ENCODE peak calls at places on chromosomes 1 and 21, in four cellular contexts. I, V, U and Y are unnamed samples.
A peak's percentile ranks its signal among the peaks of the same experiment; 100 is the strongest.

GRCh38 chr1:24504560-24504959 is 1.9 kb downstream of the RCAN3 start:
- DNase-seq in U (no peak), V (no peak), I (no peak), Y (no peak)

GRCh38 chr1:206508956-206509355 is 1.6 kb downstream of the RASSF5 start:
- DNase-seq in I (no peak), V (no peak), U (no peak), Y (no peak)

GRCh38 chr1:145958734-145959133 is 917 bp upstream of the LIX1L start:
- DNase-seq in I (no peak), U (no peak), V (no peak), Y (no peak)

GRCh38 chr1:180594723-180595122 is 36.0 kb downstream of the OVAAL start:
- DNase-seq in V (peak; percentile 55), I (no peak), U (no peak), Y (peak; percentile 48)

GRCh38 chr1:232766224-232766890 is 38.9 kb upstream of the MAP10 start:
- DNase-seq in I (no peak), V (no peak), U (no peak), Y (no peak)

GRCh38 chr1:44254392-44254791 is 41.1 kb downstream of the DMAP1 start:
- DNase-seq in V (no peak), I (no peak), U (no peak), Y (no peak)

GRCh38 chr1:171877711-171878110 is 36.4 kb downstream of the DNM3 start:
- DNase-seq in U (no peak), V (no peak), I (no peak), Y (no peak)

GRCh38 chr1:37824001-37824400 is 16.0 kb upstream of the YRDC start:
- DNase-seq in I (no peak), U (no peak), V (no peak), Y (no peak)

GRCh38 chr1:73913025-73913424 is 285.0 kb downstream of the LRRIQ3 start:
- DNase-seq in U (no peak), I (no peak), V (no peak), Y (no peak)

GRCh38 chr1:78831731-78832360 is 174.7 kb downstream of the ADGRL4 start:
- DNase-seq in I (no peak), U (no peak), V (no peak), Y (no peak)

GRCh38 chr1:169885207-169885606 is 8.5 kb downstream of the SCYL3 start:
- DNase-seq in I (no peak), V (no peak), U (no peak), Y (no peak)

GRCh38 chr1:155051777-155052398 is 772 bp downstream of the ADAM15 start:
- DNase-seq in U (no peak), V (peak; percentile 70), I (no peak), Y (no peak)

GRCh38 chr1:192904438-192904895 is 95.6 kb downstream of the RGS2 start:
- DNase-seq in U (no peak), V (no peak), I (no peak), Y (no peak)

GRCh38 chr1:219629481-219629880 is 16.6 kb upstream of the ZC3H11B start:
- DNase-seq in V (no peak), I (no peak), U (no peak), Y (no peak)

GRCh38 chr1:114756009-114756892 is 1.5 kb downstream of the CSDE1 start:
- DNase-seq in V (no peak), U (no peak), I (peak; percentile 54), Y (no peak)

GRCh38 chr1:77319036-77319705 is 37.4 kb downstream of the AK5 start:
- DNase-seq in V (no peak), U (no peak), I (no peak), Y (no peak)

GRCh38 chr1:182556279-182556678 is 32.8 kb downstream of the RNASEL start:
- DNase-seq in V (no peak), U (no peak), I (no peak), Y (no peak)

GRCh38 chr1:117656202-117656641 is 50.4 kb downstream of the TENT5C start:
- DNase-seq in V (no peak), U (no peak), I (peak; percentile 73), Y (no peak)

GRCh38 chr1:216330262-216330661 is 93.0 kb downstream of the USH2A start:
- DNase-seq in V (no peak), U (no peak), I (no peak), Y (no peak)

GRCh38 chr21:44708213-44708865 is 3.0 kb downstream of the TSPEAR start:
- DNase-seq in V (peak; percentile 20), I (no peak), U (no peak), Y (no peak)

GRCh38 chr1:54487571-54488050 is 60.4 kb upstream of the ACOT11 start:
- DNase-seq in V (no peak), I (no peak), U (peak; percentile 30), Y (no peak)

GRCh38 chr1:184479435-184480202 is 92.8 kb downstream of the C1orf21 start:
- DNase-seq in U (no peak), I (no peak), V (no peak), Y (no peak)

GRCh38 chr1:2962061-2962460 is 59.2 kb upstream of the ACTRT2 start:
- DNase-seq in I (no peak), U (no peak), V (no peak), Y (no peak)

GRCh38 chr21:32844653-32845443 is 73.3 kb upstream of the PAXBP1 start:
- DNase-seq in U (no peak), V (no peak), I (no peak), Y (no peak)

GRCh38 chr1:77768006-77768405 is 8.4 kb upstream of the USP33 start:
- DNase-seq in I (no peak), V (no peak), U (no peak), Y (no peak)

GRCh38 chr21:44742418-44743153 is 31.2 kb upstream of the TSPEAR start:
- DNase-seq in V (no peak), I (no peak), U (no peak), Y (no peak)

GRCh38 chr1:29912413-29912812 is 676.1 kb downstream of the PTPRU start:
- DNase-seq in U (no peak), V (no peak), I (no peak), Y (peak; percentile 24)

GRCh38 chr1:12708956-12709555 is 6.9 kb upstream of the AADACL3 start:
- DNase-seq in I (no peak), V (no peak), U (no peak), Y (no peak)

GRCh38 chr1:192235127-192235526 is 76.9 kb downstream of the RGS18 start:
- DNase-seq in V (no peak), I (no peak), U (no peak), Y (no peak)

GRCh38 chr21:9767592-9768375 is 753.6 kb upstream of the TPTE start:
- DNase-seq in U (no peak), V (peak; percentile 34), I (no peak), Y (peak; percentile 72)

GRCh38 chr1:25253911-25254310 is 6.7 kb upstream of the RSRP1 start:
- DNase-seq in I (no peak), V (no peak), U (no peak), Y (no peak)

GRCh38 chr1:30450818-30451233 is 272.6 kb downstream of the MATN1 start:
- DNase-seq in U (no peak), V (peak; percentile 4), I (no peak), Y (no peak)

GRCh38 chr1:35674111-35674510 is 32.8 kb upstream of the PSMB2 start:
- DNase-seq in I (no peak), V (no peak), U (no peak), Y (peak; percentile 61)

GRCh38 chr1:197927908-197928665 is 10.9 kb downstream of the LHX9 start:
- DNase-seq in I (no peak), V (no peak), U (no peak), Y (no peak)

GRCh38 chr1:1204998-1205768 is 1.2 kb downstream of the TNFRSF18 start:
- DNase-seq in V (peak; percentile 49), I (no peak), U (no peak), Y (no peak)

GRCh38 chr1:160625725-160626498 is 20.9 kb downstream of the SLAMF1 start:
- DNase-seq in U (no peak), V (no peak), I (no peak), Y (peak; percentile 37)

GRCh38 chr1:22972063-22972405 is 632 bp downstream of the LACTBL1 start:
- DNase-seq in I (no peak), U (no peak), V (no peak), Y (no peak)

GRCh38 chr1:22971161-22972062 is 1.3 kb downstream of the LACTBL1 start:
- DNase-seq in I (no peak), V (no peak), U (no peak), Y (no peak)

GRCh38 chr1:22967833-22968232 is 4.8 kb downstream of the LACTBL1 start:
- DNase-seq in U (no peak), V (no peak), I (no peak), Y (no peak)

GRCh38 chr1:22970096-22970495 is 2.6 kb downstream of the LACTBL1 start:
- DNase-seq in V (no peak), I (no peak), U (no peak), Y (no peak)

GRCh38 chr1:22969224-22969829 is 3.3 kb downstream of the LACTBL1 start:
- DNase-seq in V (peak; percentile 58), U (no peak), I (no peak), Y (no peak)
- TF ChIP-seq USF1 in V (no peak), U (no peak), I (no peak), Y (no peak)

DNA sequence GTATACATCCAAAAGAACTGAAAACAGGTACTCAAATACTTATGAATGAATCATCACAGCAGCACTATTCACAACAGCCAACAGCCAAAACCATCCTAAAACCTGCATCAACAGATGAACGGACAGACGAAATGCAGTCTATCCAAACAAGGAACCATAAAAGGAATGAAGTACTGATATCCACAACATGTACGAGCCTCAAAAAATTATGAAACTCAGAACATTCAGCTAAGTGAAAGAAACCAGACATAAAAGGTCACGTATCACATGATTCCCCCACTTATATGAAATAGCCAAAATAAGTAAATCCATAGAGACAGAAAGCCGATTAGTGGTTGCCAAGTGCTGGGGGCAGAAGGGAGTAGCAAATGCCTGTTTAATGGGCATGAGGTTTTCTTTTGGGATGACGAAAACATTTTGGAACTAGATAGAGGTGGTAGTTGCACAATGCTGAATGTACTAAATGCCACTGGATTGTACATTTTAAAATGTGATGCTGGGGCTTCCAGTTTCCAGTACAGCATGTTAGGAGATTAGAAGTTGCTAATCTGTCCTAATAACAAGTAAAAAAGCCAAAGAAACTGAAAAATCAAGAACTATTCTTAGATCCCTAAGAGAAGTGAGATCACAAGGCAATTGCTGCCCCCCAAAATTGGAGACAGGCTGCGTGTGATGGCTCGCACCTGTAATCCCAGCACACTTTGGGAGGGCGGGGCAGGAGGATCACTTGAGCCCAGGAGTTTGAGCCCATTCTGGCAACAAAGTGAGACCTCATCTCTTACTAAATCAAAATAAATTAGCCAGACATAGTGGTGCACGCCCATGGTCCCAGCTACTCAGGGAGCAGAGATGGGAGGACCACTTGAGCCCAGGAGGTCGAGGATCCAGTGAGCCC is 25.3 kb downstream of the CLSTN1 start:
- DNase-seq in I (no peak), U (no peak), V (no peak), Y (no peak)
- TF ChIP-seq USF1 in I (no peak), U (no peak), V (no peak), Y (no peak)

GRCh38 chr21:38343691-38344090 is 86.9 kb downstream of the KCNJ15 start:
- DNase-seq in U (no peak), I (no peak), V (no peak), Y (no peak)

GRCh38 chr21:38337793-38338192 is 81.0 kb downstream of the KCNJ15 start:
- DNase-seq in I (no peak), V (no peak), U (no peak), Y (no peak)

GRCh38 chr21:38341546-38342012 is 84.8 kb downstream of the KCNJ15 start:
- DNase-seq in I (no peak), V (no peak), U (no peak), Y (no peak)

GRCh38 chr21:38342734-38343133 is 85.9 kb downstream of the KCNJ15 start:
- DNase-seq in U (no peak), I (no peak), V (no peak), Y (no peak)

GRCh38 chr21:38340131-38340530 is 83.3 kb downstream of the KCNJ15 start:
- DNase-seq in V (no peak), I (no peak), U (no peak), Y (no peak)
- TF ChIP-seq USF1 in V (no peak), I (no peak), U (no peak), Y (no peak)

GRCh38 chr1:211828584-211829342 is 1.8 kb downstream of the LPGAT1 start:
- DNase-seq in V (no peak), I (no peak), U (no peak), Y (no peak)
- TF ChIP-seq USF1 in V (no peak), I (no peak), U (no peak), Y (no peak)